ENCODE peak calls at places on chromosomes 3 and 15, in six cellular contexts. W is CD14-positive monocyte, J is WTC11, C is HCT116, L is fibroblast of lung, E is body of pancreas. P is an unnamed sample.

GRCh38 chr3:196654691-196655090 is 15.2 kb downstream of the NRROS start:
- DNase-seq in W (no peak), J (no peak), C (no peak), L (no peak), E (no peak), P (no peak)

GRCh38 chr3:132008841-132009638 is 25.8 kb downstream of the CPNE4 start:
- DNase-seq in W (no peak), J (no peak), C (no peak), L (peak), E (no peak), P (peak)

GRCh38 chr15:70195808-70196304 is 98.1 kb upstream of the TLE3 start:
- DNase-seq in W (no peak), J (no peak), C (no peak), L (peak), E (peak), P (no peak)

GRCh38 chr15:50189630-50190029 is 7.6 kb downstream of the SLC27A2 start:
- DNase-seq in W (no peak), J (no peak), C (no peak), L (no peak), E (no peak), P (no peak)

GRCh38 chr3:187968883-187969580 is 184.9 kb upstream of the LPP start:
- DNase-seq in W (peak), J (no peak), C (no peak), L (peak), E (peak), P (peak)

GRCh38 chr3:40267940-40268707 is 41.4 kb upstream of the EIF1B start:
- DNase-seq in W (no peak), J (no peak), C (no peak), L (peak), E (no peak), P (no peak)

GRCh38 chr15:89195836-89196235 is 25.5 kb downstream of the RLBP1 start:
- DNase-seq in W (no peak), J (no peak), C (no peak), L (peak), E (no peak), P (no peak)

GRCh38 chr15:96693990-96694517 is 363.6 kb downstream of the NR2F2 start:
- DNase-seq in W (no peak), J (no peak), C (no peak), L (no peak), E (no peak), P (no peak)

GRCh38 chr3:126927846-126928245 is 55.1 kb upstream of the PLXNA1 start:
- DNase-seq in W (no peak), J (no peak), C (no peak), L (no peak), E (no peak), P (no peak)

GRCh38 chr15:72306211-72306785 is 13.7 kb downstream of the CELF6 start:
- DNase-seq in W (peak), J (peak), C (no peak), L (peak), E (no peak), P (no peak)

DNA sequence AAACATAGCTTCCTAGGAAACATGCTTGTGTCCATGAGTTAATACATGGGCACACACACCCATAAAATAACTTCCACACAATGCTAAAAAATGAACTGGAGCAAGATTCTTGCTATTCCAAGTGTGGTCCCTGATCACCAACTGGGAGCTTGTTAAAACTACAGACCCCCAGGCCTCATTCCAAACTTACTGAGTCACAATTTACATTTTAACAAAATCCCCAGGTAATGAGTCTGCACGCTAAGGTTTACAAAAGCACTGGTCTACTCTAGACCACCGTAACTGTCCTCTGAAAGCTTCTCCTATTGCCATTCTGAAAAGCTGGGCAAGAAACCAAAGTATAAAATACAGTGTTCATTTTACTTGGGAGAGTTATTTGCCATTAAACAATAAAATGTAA is 45.4 kb downstream of the IGF2BP2 start:
- DNase-seq in W (no peak), J (no peak), C (no peak), L (no peak), E (no peak), P (no peak)
- TF ChIP-seq CTCF in W (no peak), J (no peak), C (no peak), L (no peak), E (no peak), P (no peak)

GRCh38 chr3:81218023-81218422 is 543.4 kb downstream of the GBE1 start:
- DNase-seq in W (no peak), J (peak), C (no peak), L (peak), E (no peak), P (peak)
- TF ChIP-seq CTCF in W (no peak), J (no peak), C (no peak), L (peak), E (no peak), P (peak)

DNA sequence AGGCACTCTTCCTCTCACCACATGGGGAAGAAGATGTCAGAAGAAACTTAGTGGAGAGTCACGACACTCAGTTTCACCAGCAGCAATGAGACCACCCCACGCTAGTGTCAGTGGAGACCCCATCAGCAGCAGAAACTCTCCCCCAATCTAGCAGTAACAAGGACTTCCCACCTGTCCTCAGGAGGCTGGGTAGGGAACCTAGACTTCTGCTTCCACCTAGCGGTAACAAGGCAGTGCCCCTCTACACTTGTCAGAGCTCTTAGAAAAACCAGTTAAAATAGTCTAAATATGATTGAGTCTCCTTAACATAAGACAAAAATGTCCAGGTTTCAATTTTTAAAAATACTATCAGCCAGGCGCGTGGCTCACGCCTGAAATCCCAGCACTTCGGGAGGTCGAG is 57.3 kb downstream of the TRAT1 start:
- DNase-seq in W (no peak), J (peak), C (no peak), L (no peak), E (no peak), P (no peak)
- TF ChIP-seq CTCF in W (no peak), J (no peak), C (no peak), L (no peak), E (no peak), P (no peak)

GRCh38 chr3:115922681-115923347 is 299.5 kb downstream of the GAP43 start:
- DNase-seq in W (no peak), J (peak), C (peak), L (peak), E (no peak), P (peak)
- TF ChIP-seq CTCF in W (no peak), J (peak), C (peak), L (peak), E (no peak), P (peak)

GRCh38 chr3:122767690-122768372 is 25.8 kb downstream of the HSPBAP1 start:
- DNase-seq in W (no peak), J (no peak), C (no peak), L (no peak), E (no peak), P (no peak)

GRCh38 chr3:122760457-122761271 is 33.0 kb downstream of the HSPBAP1 start:
- DNase-seq in W (no peak), J (peak), C (peak), L (peak), E (peak), P (peak)

GRCh38 chr3:122766430-122766829 is 27.2 kb downstream of the HSPBAP1 start:
- DNase-seq in W (no peak), J (no peak), C (no peak), L (no peak), E (no peak), P (no peak)
- TF ChIP-seq CTCF in W (no peak), J (no peak), C (no peak), L (no peak), E (no peak), P (no peak)